ENCODE peak calls at places on chromosomes 2 and 18, in ten cellular contexts. F is fibroblast of pulmonary artery, U is AG09319, D is A549, J is GM13977, A is psoas muscle, V is right lobe of liver, W is ascending aorta, B is PC-9, G is adrenal gland. Y is an unnamed sample.

GRCh38 chr18:69658137-69658536 is 257.4 kb downstream of the DOK6 start:
- DNase-seq in F (peak; percentile 6), U (no peak), D (no peak), J (no peak), A (no peak), V (no peak), W (no peak), B (no peak), G (no peak), Y (no peak)

GRCh38 chr2:18522484-18523146 is 37.8 kb downstream of the RDH14 start:
- DNase-seq in F (no peak), U (no peak), D (no peak), J (no peak), A (no peak), V (no peak), W (no peak), B (no peak), G (no peak), Y (no peak)

GRCh38 chr2:137383391-137383790 is 580.9 kb upstream of the HNMT start:
- DNase-seq in F (no peak), U (no peak), D (no peak), J (no peak), A (no peak), V (no peak), W (no peak), B (no peak), G (no peak), Y (no peak)

GRCh38 chr2:66547113-66547512 is 112.2 kb downstream of the MEIS1 start:
- DNase-seq in F (peak; percentile 69), U (no peak), D (no peak), J (no peak), A (no peak), V (no peak), W (no peak), B (no peak), G (no peak), Y (no peak)

GRCh38 chr2:52077159-52077558 is 1045.2 kb upstream of the NRXN1 start:
- DNase-seq in F (no peak), U (no peak), D (no peak), J (no peak), A (no peak), V (no peak), W (no peak), B (no peak), G (no peak), Y (no peak)

GRCh38 chr2:181106229-181106628 is 125.8 kb downstream of the UBE2E3 start:
- DNase-seq in F (no peak), U (peak; percentile 11), D (no peak), J (no peak), A (no peak), V (no peak), W (no peak), B (no peak), G (no peak), Y (no peak)

GRCh38 chr2:225400060-225400511 is 576 bp downstream of the NYAP2 start:
- DNase-seq in F (peak; percentile 60), U (no peak), D (peak; percentile 1), J (no peak), A (no peak), V (no peak), W (no peak), B (peak; percentile 40), G (peak; percentile 17), Y (no peak)

GRCh38 chr18:31065036-31065773 is 22.7 kb upstream of the DSC3 start:
- DNase-seq in F (no peak), U (no peak), D (no peak), J (no peak), A (no peak), V (no peak), W (no peak), B (no peak), G (no peak), Y (no peak)

GRCh38 chr18:8808001-8808400 is 102.6 kb downstream of the MTCL1 start:
- DNase-seq in F (no peak), U (no peak), D (no peak), J (no peak), A (no peak), V (no peak), W (no peak), B (no peak), G (no peak), Y (no peak)

GRCh38 chr2:19009510-19009909 is 348.9 kb downstream of the OSR1 start:
- DNase-seq in F (no peak), U (no peak), D (no peak), J (no peak), A (no peak), V (no peak), W (no peak), B (no peak), G (no peak), Y (no peak)

GRCh38 chr2:144889348-144889747 is 369.4 kb upstream of the ZEB2 start:
- DNase-seq in F (no peak), U (no peak), D (no peak), J (no peak), A (no peak), V (no peak), W (no peak), B (no peak), G (no peak), Y (no peak)

GRCh38 chr18:11995445-11996189 is 14.3 kb downstream of the IMPA2 start:
- DNase-seq in F (peak; percentile 89), U (peak; percentile 42), D (peak; percentile 63), J (peak; percentile 83), A (peak; percentile 87), V (peak; percentile 81), W (no peak), B (peak; percentile 70), G (peak; percentile 71), Y (peak; percentile 55)

GRCh38 chr18:10437837-10438236 is 16.6 kb upstream of the APCDD1 start:
- DNase-seq in F (no peak), U (no peak), D (peak; percentile 11), J (no peak), A (no peak), V (no peak), W (no peak), B (no peak), G (no peak), Y (no peak)

GRCh38 chr18:63578357-63578958 is 8.7 kb upstream of the SERPINB13 start:
- DNase-seq in F (peak; percentile 54), U (no peak), D (no peak), J (peak; percentile 28), A (no peak), V (no peak), W (no peak), B (peak; percentile 20), G (peak; percentile 18), Y (no peak)

GRCh38 chr2:46091004-46091403 is 206.2 kb upstream of the EPAS1 start:
- DNase-seq in F (no peak), U (no peak), D (no peak), J (no peak), A (no peak), V (no peak), W (no peak), B (no peak), G (no peak), Y (no peak)
- TF ChIP-seq CTCF in F (peak; percentile 22), U (peak; percentile 13), D (peak; percentile 33), J (no peak), A (no peak), V (no peak), W (peak; percentile 12), B (peak; percentile 26), G (no peak), Y (no peak)

GRCh38 chr18:6874316-6874715 is 144.8 kb downstream of the ARHGAP28 start:
- DNase-seq in F (peak; percentile 20), U (no peak), D (no peak), J (no peak), A (no peak), V (no peak), W (no peak), B (no peak), G (no peak), Y (no peak)
- TF ChIP-seq CTCF in F (no peak), U (no peak), D (no peak), J (no peak), A (peak; percentile 25), V (no peak), W (no peak), B (no peak), G (no peak), Y (peak; percentile 13)

DNA sequence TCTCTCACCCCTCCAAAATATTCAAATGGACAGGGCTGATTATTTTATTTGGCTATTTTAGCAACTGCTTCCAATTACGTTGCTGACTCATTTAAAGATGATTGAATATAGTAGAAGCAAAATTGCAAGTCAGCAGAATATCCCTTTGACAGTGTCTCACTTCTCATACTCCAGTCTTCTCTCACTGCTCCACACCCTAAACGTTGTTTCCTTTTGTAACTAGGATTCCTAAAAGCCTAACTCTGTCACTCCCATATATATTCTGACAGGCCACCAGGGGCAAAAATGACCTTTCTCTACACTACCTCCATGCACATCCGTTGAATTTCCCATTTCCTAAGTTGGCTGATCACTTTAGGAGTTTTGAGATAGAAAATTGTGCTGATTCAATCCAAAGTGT is 351.1 kb downstream of the RND3 start:
- DNase-seq in F (no peak), U (no peak), D (no peak), J (no peak), A (no peak), V (no peak), W (no peak), B (no peak), G (no peak), Y (no peak)
- TF ChIP-seq CTCF in F (no peak), U (no peak), D (no peak), J (no peak), A (no peak), V (no peak), W (no peak), B (no peak), G (no peak), Y (no peak)

GRCh38 chr18:59264651-59265245 is 8.5 kb downstream of the RAX start:
- DNase-seq in F (no peak), U (no peak), D (no peak), J (no peak), A (no peak), V (no peak), W (no peak), B (no peak), G (no peak), Y (peak; percentile 58)
- TF ChIP-seq CTCF in F (no peak), U (no peak), D (no peak), J (no peak), A (no peak), V (no peak), W (no peak), B (no peak), G (no peak), Y (no peak)

Y was measured in D721Med.